ENCODE peak calls at places on chromosomes 16 and 17, in four cellular contexts. X is cardiac fibroblast, N is brain microvascular endothelial cell, V is Caco-2. K is an unnamed sample.

GRCh38 chr16:12390644-12391043 is 413.0 kb downstream of the CPPED1 start:
- DNase-seq in X (peak; percentile 61), N (peak; percentile 7), V (no peak), K (peak; percentile 26)

GRCh38 chr17:76462556-76463290 is 4.7 kb upstream of the AANAT start:
- DNase-seq in X (no peak), N (no peak), V (no peak), K (no peak)

GRCh38 chr16:81896902-81897301 is 114.4 kb downstream of the SDR42E1 start:
- DNase-seq in X (no peak), N (no peak), V (no peak), K (no peak)

GRCh38 chr17:13728751-13729150 is 127.0 kb upstream of the HS3ST3A1 start:
- DNase-seq in X (peak; percentile 60), N (no peak), V (no peak), K (peak; percentile 56)

GRCh38 chr16:57863434-57864160 is 61.3 kb upstream of the KIFC3 start:
- DNase-seq in X (peak; percentile 83), N (peak; percentile 74), V (peak; percentile 73), K (peak; percentile 74)

GRCh38 chr16:89360760-89361435 is 129.5 kb downstream of the ANKRD11 start:
- DNase-seq in X (no peak), N (no peak), V (no peak), K (no peak)

GRCh38 chr17:82807101-82807500 is 32.7 kb downstream of the ZNF750 start:
- DNase-seq in X (no peak), N (no peak), V (no peak), K (no peak)

GRCh38 chr16:12149971-12150370 is 173.4 kb downstream of the SNX29 start:
- DNase-seq in X (no peak), N (no peak), V (no peak), K (no peak)

GRCh38 chr16:80689487-80689886 is 114.9 kb downstream of the CDYL2 start:
- DNase-seq in X (no peak), N (no peak), V (no peak), K (no peak)

GRCh38 chr17:77502626-77503292 is 362.0 kb downstream of the SEC14L1 start:
- DNase-seq in X (no peak), N (no peak), V (no peak), K (no peak)

GRCh38 chr17:81821603-81822311 is 11.3 kb downstream of the MCRIP1 start:
- DNase-seq in X (peak; percentile 56), N (peak; percentile 35), V (peak; percentile 64), K (peak; percentile 14)

GRCh38 chr16:59224426-59224825 is 490.3 kb upstream of the GOT2 start:
- DNase-seq in X (no peak), N (no peak), V (no peak), K (no peak)

GRCh38 chr17:31490991-31491793 is 99.7 kb downstream of the RAB11FIP4 start:
- DNase-seq in X (no peak), N (no peak), V (no peak), K (no peak)

GRCh38 chr16:72597938-72598337 is 426.0 kb upstream of the PMFBP1 start:
- DNase-seq in X (no peak), N (no peak), V (no peak), K (no peak)

GRCh38 chr17:12691173-12691572 is 25.5 kb downstream of the MYOCD start:
- DNase-seq in X (peak; percentile 67), N (peak; percentile 37), V (no peak), K (peak; percentile 73)

GRCh38 chr16:66996324-66996982 is 8.1 kb downstream of the CES4A start:
- DNase-seq in X (peak; percentile 95), N (peak; percentile 25), V (no peak), K (peak; percentile 62)

GRCh38 chr17:81583589-81584337 is 31.6 kb upstream of the FAAP100 start:
- DNase-seq in X (no peak), N (no peak), V (no peak), K (no peak)

GRCh38 chr17:64622931-64623654 is 39.0 kb downstream of the SMURF2 start:
- DNase-seq in X (peak; percentile 91), N (peak; percentile 71), V (no peak), K (peak; percentile 89)

GRCh38 chr16:69408451-69408850 is 16.0 kb upstream of the CYB5B start:
- DNase-seq in X (no peak), N (no peak), V (peak; percentile 73), K (no peak)

GRCh38 chr17:79626156-79626890 is 15.5 kb upstream of the RBFOX3 start:
- DNase-seq in X (no peak), N (no peak), V (peak; percentile 19), K (no peak)

GRCh38 chr17:81840826-81841778 is 6.3 kb upstream of the PPP1R27 start:
- DNase-seq in X (no peak), N (no peak), V (no peak), K (no peak)

GRCh38 chr16:2082171-2082982 is 34.6 kb downstream of the TSC2 start:
- DNase-seq in X (peak; percentile 41), N (no peak), V (no peak), K (no peak)

GRCh38 chr17:18172528-18173278 is 10.9 kb upstream of the ALKBH5 start:
- DNase-seq in X (no peak), N (no peak), V (no peak), K (no peak)

GRCh38 chr16:87006021-87006420 is 311.2 kb downstream of the C16orf95 start:
- DNase-seq in X (no peak), N (no peak), V (no peak), K (no peak)

GRCh38 chr17:39487946-39488345 is 26.7 kb downstream of the CDK12 start:
- DNase-seq in X (peak; percentile 7), N (no peak), V (no peak), K (no peak)

GRCh38 chr17:1498869-1499268 is 6.4 kb upstream of the MYO1C start:
- DNase-seq in X (peak; percentile 31), N (peak; percentile 77), V (no peak), K (peak; percentile 67)

GRCh38 chr17:40415390-40415789 is 2.3 kb downstream of the TOP2A start:
- DNase-seq in X (peak; percentile 73), N (peak; percentile 7), V (no peak), K (peak; percentile 52)

GRCh38 chr17:1506649-1507254 is 9.7 kb downstream of the INPP5K start:
- DNase-seq in X (no peak), N (no peak), V (no peak), K (no peak)

GRCh38 chr17:44610331-44610730 is 45.9 kb upstream of the MEIOC start:
- DNase-seq in X (no peak), N (no peak), V (peak; percentile 73), K (no peak)

GRCh38 chr17:16912021-16912962 is 59.6 kb downstream of the TNFRSF13B start:
- DNase-seq in X (no peak), N (no peak), V (no peak), K (no peak)

GRCh38 chr17:82492647-82493516 is 26.6 kb upstream of the FOXK2 start:
- DNase-seq in X (peak; percentile 63), N (peak; percentile 57), V (no peak), K (peak; percentile 66)

GRCh38 chr16:58449768-58450167 is 50.2 kb upstream of the NDRG4 start:
- DNase-seq in X (no peak), N (no peak), V (no peak), K (no peak)

GRCh38 chr17:51817955-51818354 is 340.6 kb downstream of the CA10 start:
- DNase-seq in X (no peak), N (no peak), V (no peak), K (no peak)
- TF ChIP-seq CTCF in X (no peak), N (no peak), V (no peak), K (no peak)

DNA sequence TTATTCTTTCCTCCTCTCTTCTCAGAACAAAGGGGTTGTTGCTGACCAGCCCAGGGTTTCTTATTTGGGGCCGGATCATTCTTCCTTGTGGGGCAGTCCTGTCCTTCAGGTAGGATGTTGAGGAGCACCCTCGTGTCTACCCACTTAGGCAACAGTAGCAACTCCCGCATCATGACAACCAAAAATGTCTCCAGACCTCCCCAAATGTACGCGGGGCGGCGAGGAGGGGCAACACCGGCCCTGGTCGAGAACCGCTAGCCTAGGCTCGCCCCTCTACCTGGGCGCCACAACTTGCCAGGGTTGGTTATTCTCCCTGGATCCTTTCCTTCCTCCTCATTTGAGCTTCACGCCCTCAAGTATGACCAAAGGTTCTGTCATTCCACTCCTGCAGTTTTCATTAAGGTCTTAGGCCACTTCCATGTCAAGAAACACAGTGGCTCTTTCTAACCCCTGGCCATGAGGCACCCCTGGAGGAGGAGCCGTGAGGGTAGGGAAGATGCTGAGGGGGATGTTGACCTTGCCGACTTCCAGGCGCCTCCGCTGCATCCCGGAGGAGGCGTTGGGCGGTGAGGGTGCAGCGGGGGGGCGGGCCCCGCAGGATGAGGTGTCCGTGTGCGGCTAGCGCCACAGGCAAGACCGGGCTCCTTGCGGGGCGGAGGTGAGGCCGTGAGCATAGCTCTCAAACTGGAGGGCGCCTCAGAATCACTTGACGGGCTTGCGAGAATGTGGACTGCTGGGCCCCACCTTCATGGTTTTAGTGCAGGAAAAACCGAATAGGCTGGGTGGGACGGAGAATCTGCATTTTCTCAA is 712 bp upstream of the SPECC1 start:
- DNase-seq in X (no peak), N (no peak), V (no peak), K (no peak)
- TF ChIP-seq CTCF in X (no peak), N (no peak), V (no peak), K (no peak)

GRCh38 chr17:58593121-58593520 is 78.7 kb upstream of the MTMR4 start:
- DNase-seq in X (no peak), N (no peak), V (no peak), K (no peak)

GRCh38 chr17:58591455-58591854 is 77.0 kb upstream of the MTMR4 start:
- DNase-seq in X (no peak), N (no peak), V (no peak), K (no peak)

GRCh38 chr17:58590377-58590776 is 75.9 kb upstream of the MTMR4 start:
- DNase-seq in X (no peak), N (no peak), V (no peak), K (no peak)

GRCh38 chr17:58595194-58595792 is 80.9 kb upstream of the MTMR4 start:
- DNase-seq in X (no peak), N (no peak), V (peak; percentile 40), K (no peak)
- TF ChIP-seq CTCF in X (no peak), N (no peak), V (no peak), K (no peak)

GRCh38 chr17:55740515-55741352 is 10.1 kb upstream of the PCTP start:
- DNase-seq in X (no peak), N (no peak), V (no peak), K (no peak)

GRCh38 chr17:55743103-55743679 is 7.7 kb upstream of the PCTP start:
- DNase-seq in X (peak; percentile 19), N (no peak), V (peak; percentile 41), K (no peak)

GRCh38 chr17:55745258-55745657 is 5.6 kb upstream of the PCTP start:
- DNase-seq in X (no peak), N (no peak), V (no peak), K (no peak)

GRCh38 chr17:55741353-55741700 is 9.5 kb upstream of the PCTP start:
- DNase-seq in X (no peak), N (no peak), V (no peak), K (no peak)

GRCh38 chr17:55742272-55743102 is 8.4 kb upstream of the PCTP start:
- DNase-seq in X (no peak), N (no peak), V (no peak), K (no peak)
- TF ChIP-seq CTCF in X (no peak), N (no peak), V (no peak), K (no peak)

K was measured in HFFc6.